ENCODE peak calls at places on chromosomes 16 and 17, in eight cellular contexts. One of them, this sample, is unnamed.

GRCh38 chr17:72388765-72389473 is 268.1 kb downstream of the SOX9 start:
- DNase-seq in stimulated activated CD4-positive, alpha-beta T cell treated with anti-CD3 and anti-CD28 coated beads, Interleukin-1b, Interleukin-23, amount 100 ng/mL, for 24 hours: no peak
- DNase-seq in lung: no peak
- DNase-seq in transverse colon: no peak
- DNase-seq in NCI-H2029 treated with DMSO at 0.1 percent for 48 hours: no peak
- DNase-seq in activated T-helper 1 cell treated with Interleukin-2 at 50 U/mL for 16 hours: no peak
- DNase-seq in BJ: no peak
- DNase-seq in left cardiac atrium: no peak
- DNase-seq in this sample: no peak

GRCh38 chr16:20884240-20884556 is 16.0 kb downstream of the DCUN1D3 start:
- DNase-seq in lung: no peak
- DNase-seq in BJ: no peak
- DNase-seq in left cardiac atrium: no peak
- DNase-seq in activated T-helper 1 cell treated with Interleukin-2 at 50 U/mL for 16 hours: no peak
- DNase-seq in stimulated activated CD4-positive, alpha-beta T cell treated with anti-CD3 and anti-CD28 coated beads, Interleukin-1b, Interleukin-23, amount 100 ng/mL, for 24 hours: no peak
- DNase-seq in NCI-H2029 treated with DMSO at 0.1 percent for 48 hours: no peak
- DNase-seq in transverse colon: peak; percentile 24
- DNase-seq in this sample: peak; percentile 39

GRCh38 chr17:45060382-45060823 is 714 bp upstream of the NMT1 start:
- DNase-seq in lung: no peak
- DNase-seq in stimulated activated CD4-positive, alpha-beta T cell treated with anti-CD3 and anti-CD28 coated beads, Interleukin-1b, Interleukin-23, amount 100 ng/mL, for 24 hours: peak; percentile 5
- DNase-seq in activated T-helper 1 cell treated with Interleukin-2 at 50 U/mL for 16 hours: no peak
- DNase-seq in left cardiac atrium: no peak
- DNase-seq in BJ: no peak
- DNase-seq in transverse colon: no peak
- DNase-seq in NCI-H2029 treated with DMSO at 0.1 percent for 48 hours: no peak
- DNase-seq in this sample: no peak

GRCh38 chr16:19105891-19106624 is 7.7 kb upstream of the ITPRIPL2 start:
- DNase-seq in stimulated activated CD4-positive, alpha-beta T cell treated with anti-CD3 and anti-CD28 coated beads, Interleukin-1b, Interleukin-23, amount 100 ng/mL, for 24 hours: no peak
- DNase-seq in lung: no peak
- DNase-seq in transverse colon: no peak
- DNase-seq in left cardiac atrium: no peak
- DNase-seq in BJ: no peak
- DNase-seq in NCI-H2029 treated with DMSO at 0.1 percent for 48 hours: no peak
- DNase-seq in activated T-helper 1 cell treated with Interleukin-2 at 50 U/mL for 16 hours: no peak
- DNase-seq in this sample: peak; percentile 20

GRCh38 chr16:54546481-54546880 is 259.9 kb upstream of the IRX3 start:
- DNase-seq in lung: no peak
- DNase-seq in stimulated activated CD4-positive, alpha-beta T cell treated with anti-CD3 and anti-CD28 coated beads, Interleukin-1b, Interleukin-23, amount 100 ng/mL, for 24 hours: no peak
- DNase-seq in activated T-helper 1 cell treated with Interleukin-2 at 50 U/mL for 16 hours: no peak
- DNase-seq in NCI-H2029 treated with DMSO at 0.1 percent for 48 hours: no peak
- DNase-seq in transverse colon: no peak
- DNase-seq in left cardiac atrium: peak; percentile 23
- DNase-seq in BJ: no peak
- DNase-seq in this sample: no peak

GRCh38 chr17:29590979-29591736 is 1.7 kb upstream of the GIT1 start:
- DNase-seq in lung: no peak
- DNase-seq in left cardiac atrium: peak; percentile 61
- DNase-seq in activated T-helper 1 cell treated with Interleukin-2 at 50 U/mL for 16 hours: no peak
- DNase-seq in NCI-H2029 treated with DMSO at 0.1 percent for 48 hours: no peak
- DNase-seq in BJ: no peak
- DNase-seq in transverse colon: peak; percentile 42
- DNase-seq in stimulated activated CD4-positive, alpha-beta T cell treated with anti-CD3 and anti-CD28 coated beads, Interleukin-1b, Interleukin-23, amount 100 ng/mL, for 24 hours: no peak
- DNase-seq in this sample: peak; percentile 65

GRCh38 chr16:68612996-68613395 is 32.1 kb upstream of the CDH3 start:
- DNase-seq in stimulated activated CD4-positive, alpha-beta T cell treated with anti-CD3 and anti-CD28 coated beads, Interleukin-1b, Interleukin-23, amount 100 ng/mL, for 24 hours: no peak
- DNase-seq in BJ: no peak
- DNase-seq in transverse colon: no peak
- DNase-seq in NCI-H2029 treated with DMSO at 0.1 percent for 48 hours: no peak
- DNase-seq in left cardiac atrium: no peak
- DNase-seq in activated T-helper 1 cell treated with Interleukin-2 at 50 U/mL for 16 hours: no peak
- DNase-seq in lung: no peak
- DNase-seq in this sample: no peak

GRCh38 chr17:75067856-75068255 is 19.9 kb upstream of the SLC16A5 start:
- DNase-seq in transverse colon: no peak
- DNase-seq in left cardiac atrium: no peak
- DNase-seq in lung: no peak
- DNase-seq in activated T-helper 1 cell treated with Interleukin-2 at 50 U/mL for 16 hours: no peak
- DNase-seq in NCI-H2029 treated with DMSO at 0.1 percent for 48 hours: no peak
- DNase-seq in stimulated activated CD4-positive, alpha-beta T cell treated with anti-CD3 and anti-CD28 coated beads, Interleukin-1b, Interleukin-23, amount 100 ng/mL, for 24 hours: no peak
- DNase-seq in BJ: no peak
- DNase-seq in this sample: no peak

GRCh38 chr16:68743664-68744063 is 6.6 kb downstream of the CDH1 start:
- DNase-seq in BJ: no peak
- DNase-seq in left cardiac atrium: no peak
- DNase-seq in lung: no peak
- DNase-seq in activated T-helper 1 cell treated with Interleukin-2 at 50 U/mL for 16 hours: no peak
- DNase-seq in transverse colon: no peak
- DNase-seq in NCI-H2029 treated with DMSO at 0.1 percent for 48 hours: no peak
- DNase-seq in stimulated activated CD4-positive, alpha-beta T cell treated with anti-CD3 and anti-CD28 coated beads, Interleukin-1b, Interleukin-23, amount 100 ng/mL, for 24 hours: no peak
- DNase-seq in this sample: no peak

GRCh38 chr17:28599311-28600184 is 723 bp upstream of the SPAG5 start:
- DNase-seq in transverse colon: peak; percentile 76
- DNase-seq in lung: peak; percentile 55
- DNase-seq in stimulated activated CD4-positive, alpha-beta T cell treated with anti-CD3 and anti-CD28 coated beads, Interleukin-1b, Interleukin-23, amount 100 ng/mL, for 24 hours: no peak
- DNase-seq in activated T-helper 1 cell treated with Interleukin-2 at 50 U/mL for 16 hours: peak; percentile 32
- DNase-seq in left cardiac atrium: peak; percentile 75
- DNase-seq in NCI-H2029 treated with DMSO at 0.1 percent for 48 hours: peak; percentile 70
- DNase-seq in BJ: peak; percentile 53
- DNase-seq in this sample: peak; percentile 82

GRCh38 chr16:85080923-85081498 is 31.3 kb downstream of the CIBAR2 start:
- DNase-seq in transverse colon: no peak
- DNase-seq in activated T-helper 1 cell treated with Interleukin-2 at 50 U/mL for 16 hours: no peak
- DNase-seq in lung: no peak
- DNase-seq in BJ: no peak
- DNase-seq in stimulated activated CD4-positive, alpha-beta T cell treated with anti-CD3 and anti-CD28 coated beads, Interleukin-1b, Interleukin-23, amount 100 ng/mL, for 24 hours: no peak
- DNase-seq in NCI-H2029 treated with DMSO at 0.1 percent for 48 hours: no peak
- DNase-seq in left cardiac atrium: no peak
- DNase-seq in this sample: no peak

GRCh38 chr17:49230636-49231562 is at the start of gene PHOSPHO1:
- DNase-seq in transverse colon: peak; percentile 86
- DNase-seq in NCI-H2029 treated with DMSO at 0.1 percent for 48 hours: no peak
- DNase-seq in stimulated activated CD4-positive, alpha-beta T cell treated with anti-CD3 and anti-CD28 coated beads, Interleukin-1b, Interleukin-23, amount 100 ng/mL, for 24 hours: peak; percentile 62
- DNase-seq in left cardiac atrium: peak; percentile 91
- DNase-seq in BJ: peak; percentile 15
- DNase-seq in lung: peak; percentile 82
- DNase-seq in activated T-helper 1 cell treated with Interleukin-2 at 50 U/mL for 16 hours: peak; percentile 77
- DNase-seq in this sample: peak; percentile 98

GRCh38 chr16:27463741-27464662 is 62.0 kb downstream of the IL21R start:
- DNase-seq in BJ: no peak
- DNase-seq in activated T-helper 1 cell treated with Interleukin-2 at 50 U/mL for 16 hours: peak; percentile 34
- DNase-seq in transverse colon: no peak
- DNase-seq in lung: no peak
- DNase-seq in stimulated activated CD4-positive, alpha-beta T cell treated with anti-CD3 and anti-CD28 coated beads, Interleukin-1b, Interleukin-23, amount 100 ng/mL, for 24 hours: no peak
- DNase-seq in left cardiac atrium: no peak
- DNase-seq in NCI-H2029 treated with DMSO at 0.1 percent for 48 hours: no peak
- DNase-seq in this sample: no peak

GRCh38 chr17:37770631-37771518 is 26.0 kb upstream of the HNF1B start:
- DNase-seq in lung: peak; percentile 71
- DNase-seq in transverse colon: peak; percentile 83
- DNase-seq in BJ: no peak
- DNase-seq in stimulated activated CD4-positive, alpha-beta T cell treated with anti-CD3 and anti-CD28 coated beads, Interleukin-1b, Interleukin-23, amount 100 ng/mL, for 24 hours: no peak
- DNase-seq in NCI-H2029 treated with DMSO at 0.1 percent for 48 hours: peak; percentile 25
- DNase-seq in activated T-helper 1 cell treated with Interleukin-2 at 50 U/mL for 16 hours: no peak
- DNase-seq in left cardiac atrium: peak; percentile 45
- DNase-seq in this sample: peak; percentile 68

GRCh38 chr17:80005360-80006338 is 30.0 kb downstream of the TBC1D16 start:
- DNase-seq in activated T-helper 1 cell treated with Interleukin-2 at 50 U/mL for 16 hours: peak; percentile 39
- DNase-seq in left cardiac atrium: no peak
- DNase-seq in stimulated activated CD4-positive, alpha-beta T cell treated with anti-CD3 and anti-CD28 coated beads, Interleukin-1b, Interleukin-23, amount 100 ng/mL, for 24 hours: no peak
- DNase-seq in transverse colon: peak; percentile 44
- DNase-seq in lung: peak; percentile 60
- DNase-seq in NCI-H2029 treated with DMSO at 0.1 percent for 48 hours: peak; percentile 22
- DNase-seq in BJ: no peak
- DNase-seq in this sample: peak; percentile 92

GRCh38 chr17:74113326-74113725 is 90.2 kb upstream of the RPL38 start:
- DNase-seq in stimulated activated CD4-positive, alpha-beta T cell treated with anti-CD3 and anti-CD28 coated beads, Interleukin-1b, Interleukin-23, amount 100 ng/mL, for 24 hours: no peak
- DNase-seq in lung: no peak
- DNase-seq in transverse colon: no peak
- DNase-seq in BJ: no peak
- DNase-seq in NCI-H2029 treated with DMSO at 0.1 percent for 48 hours: no peak
- DNase-seq in activated T-helper 1 cell treated with Interleukin-2 at 50 U/mL for 16 hours: no peak
- DNase-seq in left cardiac atrium: no peak
- DNase-seq in this sample: no peak

GRCh38 chr17:6435968-6436367 is 1.0 kb upstream of the AIPL1 start:
- DNase-seq in NCI-H2029 treated with DMSO at 0.1 percent for 48 hours: peak; percentile 10
- DNase-seq in transverse colon: peak; percentile 69
- DNase-seq in stimulated activated CD4-positive, alpha-beta T cell treated with anti-CD3 and anti-CD28 coated beads, Interleukin-1b, Interleukin-23, amount 100 ng/mL, for 24 hours: peak; percentile 30
- DNase-seq in BJ: no peak
- DNase-seq in lung: peak; percentile 49
- DNase-seq in activated T-helper 1 cell treated with Interleukin-2 at 50 U/mL for 16 hours: peak; percentile 33
- DNase-seq in left cardiac atrium: peak; percentile 63
- DNase-seq in this sample: peak; percentile 86

GRCh38 chr17:80268427-80268826 is 7.8 kb downstream of the RNF213 start:
- DNase-seq in NCI-H2029 treated with DMSO at 0.1 percent for 48 hours: no peak
- DNase-seq in lung: no peak
- DNase-seq in activated T-helper 1 cell treated with Interleukin-2 at 50 U/mL for 16 hours: no peak
- DNase-seq in transverse colon: no peak
- DNase-seq in stimulated activated CD4-positive, alpha-beta T cell treated with anti-CD3 and anti-CD28 coated beads, Interleukin-1b, Interleukin-23, amount 100 ng/mL, for 24 hours: no peak
- DNase-seq in BJ: no peak
- DNase-seq in left cardiac atrium: no peak
- DNase-seq in this sample: no peak

GRCh38 chr16:57357330-57358151 is 1.0 kb upstream of the CCL22 start:
- DNase-seq in NCI-H2029 treated with DMSO at 0.1 percent for 48 hours: no peak
- DNase-seq in lung: no peak
- DNase-seq in activated T-helper 1 cell treated with Interleukin-2 at 50 U/mL for 16 hours: no peak
- DNase-seq in stimulated activated CD4-positive, alpha-beta T cell treated with anti-CD3 and anti-CD28 coated beads, Interleukin-1b, Interleukin-23, amount 100 ng/mL, for 24 hours: no peak
- DNase-seq in transverse colon: no peak
- DNase-seq in left cardiac atrium: no peak
- DNase-seq in BJ: no peak
- DNase-seq in this sample: no peak

GRCh38 chr16:81633147-81633619 is 145.9 kb upstream of the PLCG2 start:
- DNase-seq in stimulated activated CD4-positive, alpha-beta T cell treated with anti-CD3 and anti-CD28 coated beads, Interleukin-1b, Interleukin-23, amount 100 ng/mL, for 24 hours: no peak
- DNase-seq in lung: no peak
- DNase-seq in BJ: no peak
- DNase-seq in NCI-H2029 treated with DMSO at 0.1 percent for 48 hours: no peak
- DNase-seq in left cardiac atrium: no peak
- DNase-seq in transverse colon: no peak
- DNase-seq in activated T-helper 1 cell treated with Interleukin-2 at 50 U/mL for 16 hours: no peak
- DNase-seq in this sample: no peak

GRCh38 chr17:7393613-7394451 is 493 bp downstream of the PLSCR3 start:
- DNase-seq in activated T-helper 1 cell treated with Interleukin-2 at 50 U/mL for 16 hours: peak; percentile 52
- DNase-seq in NCI-H2029 treated with DMSO at 0.1 percent for 48 hours: no peak
- DNase-seq in BJ: no peak
- DNase-seq in lung: no peak
- DNase-seq in transverse colon: peak; percentile 51
- DNase-seq in stimulated activated CD4-positive, alpha-beta T cell treated with anti-CD3 and anti-CD28 coated beads, Interleukin-1b, Interleukin-23, amount 100 ng/mL, for 24 hours: no peak
- DNase-seq in left cardiac atrium: no peak
- DNase-seq in this sample: peak; percentile 71

GRCh38 chr16:81610144-81610842 is 165.7 kb downstream of the CMIP start:
- DNase-seq in left cardiac atrium: peak; percentile 88
- DNase-seq in stimulated activated CD4-positive, alpha-beta T cell treated with anti-CD3 and anti-CD28 coated beads, Interleukin-1b, Interleukin-23, amount 100 ng/mL, for 24 hours: no peak
- DNase-seq in lung: peak; percentile 45
- DNase-seq in NCI-H2029 treated with DMSO at 0.1 percent for 48 hours: no peak
- DNase-seq in activated T-helper 1 cell treated with Interleukin-2 at 50 U/mL for 16 hours: no peak
- DNase-seq in transverse colon: peak; percentile 57
- DNase-seq in BJ: no peak
- DNase-seq in this sample: peak; percentile 92

GRCh38 chr17:57523926-57524634 is 221.0 kb downstream of the CCDC182 start:
- DNase-seq in left cardiac atrium: peak; percentile 46
- DNase-seq in BJ: no peak
- DNase-seq in stimulated activated CD4-positive, alpha-beta T cell treated with anti-CD3 and anti-CD28 coated beads, Interleukin-1b, Interleukin-23, amount 100 ng/mL, for 24 hours: no peak
- DNase-seq in NCI-H2029 treated with DMSO at 0.1 percent for 48 hours: no peak
- DNase-seq in lung: peak; percentile 63
- DNase-seq in activated T-helper 1 cell treated with Interleukin-2 at 50 U/mL for 16 hours: no peak
- DNase-seq in transverse colon: no peak
- DNase-seq in this sample: peak; percentile 76

GRCh38 chr16:75238132-75238852 is 13.1 kb downstream of the BCAR1 start:
- DNase-seq in left cardiac atrium: peak; percentile 86
- DNase-seq in activated T-helper 1 cell treated with Interleukin-2 at 50 U/mL for 16 hours: no peak
- DNase-seq in BJ: no peak
- DNase-seq in stimulated activated CD4-positive, alpha-beta T cell treated with anti-CD3 and anti-CD28 coated beads, Interleukin-1b, Interleukin-23, amount 100 ng/mL, for 24 hours: no peak
- DNase-seq in NCI-H2029 treated with DMSO at 0.1 percent for 48 hours: no peak
- DNase-seq in lung: no peak
- DNase-seq in transverse colon: peak; percentile 62
- DNase-seq in this sample: peak; percentile 94

GRCh38 chr17:57563968-57564367 is 181.1 kb downstream of the CCDC182 start:
- DNase-seq in NCI-H2029 treated with DMSO at 0.1 percent for 48 hours: no peak
- DNase-seq in left cardiac atrium: no peak
- DNase-seq in activated T-helper 1 cell treated with Interleukin-2 at 50 U/mL for 16 hours: no peak
- DNase-seq in lung: no peak
- DNase-seq in BJ: no peak
- DNase-seq in stimulated activated CD4-positive, alpha-beta T cell treated with anti-CD3 and anti-CD28 coated beads, Interleukin-1b, Interleukin-23, amount 100 ng/mL, for 24 hours: no peak
- DNase-seq in transverse colon: no peak
- DNase-seq in this sample: no peak

GRCh38 chr17:74601944-74602572 is 10.0 kb upstream of the CD300LD start:
- DNase-seq in NCI-H2029 treated with DMSO at 0.1 percent for 48 hours: no peak
- DNase-seq in stimulated activated CD4-positive, alpha-beta T cell treated with anti-CD3 and anti-CD28 coated beads, Interleukin-1b, Interleukin-23, amount 100 ng/mL, for 24 hours: no peak
- DNase-seq in transverse colon: peak; percentile 23
- DNase-seq in activated T-helper 1 cell treated with Interleukin-2 at 50 U/mL for 16 hours: no peak
- DNase-seq in left cardiac atrium: no peak
- DNase-seq in lung: peak; percentile 38
- DNase-seq in BJ: no peak
- DNase-seq in this sample: peak; percentile 40

GRCh38 chr17:77691216-77692085 is 267.1 kb upstream of the TNRC6C start:
- DNase-seq in left cardiac atrium: no peak
- DNase-seq in BJ: no peak
- DNase-seq in NCI-H2029 treated with DMSO at 0.1 percent for 48 hours: no peak
- DNase-seq in activated T-helper 1 cell treated with Interleukin-2 at 50 U/mL for 16 hours: no peak
- DNase-seq in transverse colon: no peak
- DNase-seq in lung: no peak
- DNase-seq in stimulated activated CD4-positive, alpha-beta T cell treated with anti-CD3 and anti-CD28 coated beads, Interleukin-1b, Interleukin-23, amount 100 ng/mL, for 24 hours: no peak
- DNase-seq in this sample: no peak

GRCh38 chr17:62792122-62792800 is 15.9 kb downstream of the MARCHF10 start:
- DNase-seq in lung: no peak
- DNase-seq in stimulated activated CD4-positive, alpha-beta T cell treated with anti-CD3 and anti-CD28 coated beads, Interleukin-1b, Interleukin-23, amount 100 ng/mL, for 24 hours: no peak
- DNase-seq in BJ: peak; percentile 75
- DNase-seq in left cardiac atrium: no peak
- DNase-seq in NCI-H2029 treated with DMSO at 0.1 percent for 48 hours: no peak
- DNase-seq in transverse colon: no peak
- DNase-seq in activated T-helper 1 cell treated with Interleukin-2 at 50 U/mL for 16 hours: no peak
- DNase-seq in this sample: peak; percentile 71

GRCh38 chr17:72569193-72569946 is 448.6 kb downstream of the SOX9 start:
- DNase-seq in transverse colon: peak; percentile 52
- DNase-seq in lung: no peak
- DNase-seq in left cardiac atrium: no peak
- DNase-seq in NCI-H2029 treated with DMSO at 0.1 percent for 48 hours: no peak
- DNase-seq in BJ: no peak
- DNase-seq in stimulated activated CD4-positive, alpha-beta T cell treated with anti-CD3 and anti-CD28 coated beads, Interleukin-1b, Interleukin-23, amount 100 ng/mL, for 24 hours: no peak
- DNase-seq in activated T-helper 1 cell treated with Interleukin-2 at 50 U/mL for 16 hours: no peak
- DNase-seq in this sample: no peak

This sample was measured in AG08396.